ENCODE peak calls at places on chromosome 7, in five cellular contexts. N is lower lobe of right lung, O is lower leg skin, J is HEK293T, U is bronchial epithelial cell. S is an unnamed sample.

GRCh38 chr7:155219154-155219531 is 78.5 kb upstream of the INSIG1 start:
- DNase-seq in J (no peak), O (peak), U (no peak), N (no peak), S (no peak)

GRCh38 chr7:5377279-5377678 is 46.4 kb downstream of the TNRC18 start:
- DNase-seq in J (no peak), U (no peak), O (no peak), N (no peak), S (no peak)

GRCh38 chr7:24701232-24701898 is 55.9 kb downstream of the GSDME start:
- DNase-seq in N (no peak), O (no peak), U (peak), J (no peak), S (no peak)

GRCh38 chr7:112791465-112792168 is 1.4 kb upstream of the TMEM168 start:
- DNase-seq in U (no peak), J (no peak), N (no peak), O (no peak), S (no peak)

GRCh38 chr7:51214098-51214497 is 102.5 kb downstream of the COBL start:
- DNase-seq in J (no peak), N (no peak), U (no peak), O (no peak), S (no peak)

GRCh38 chr7:42198296-42198695 is 38.7 kb downstream of the GLI3 start:
- DNase-seq in N (no peak), J (no peak), O (no peak), U (peak), S (no peak)

GRCh38 chr7:6186578-6186977 is 85.8 kb downstream of the CYTH3 start:
- DNase-seq in J (no peak), N (no peak), U (no peak), O (peak), S (no peak)

GRCh38 chr7:73872056-73872908 is 11.3 kb downstream of the TMEM270 start:
- DNase-seq in N (no peak), O (no peak), J (no peak), U (no peak), S (no peak)

GRCh38 chr7:110607050-110607862 is 483.7 kb upstream of the LRRN3 start:
- DNase-seq in J (no peak), N (no peak), U (no peak), O (no peak), S (no peak)

S was measured in tibial artery.